ENCODE peak calls at places on chromosome 4, in four cellular contexts. One of them, this sample, is unnamed.

GRCh38 chr4:102754044-102754443 is 6.7 kb downstream of the MANBA start:
- DNase-seq in ACHN: no peak
- DNase-seq in osteocyte: no peak
- DNase-seq in HEK293T: no peak
- DNase-seq in this sample: no peak

GRCh38 chr4:183256756-183257385 is 63.2 kb downstream of the CLDN22 start:
- DNase-seq in ACHN: peak; percentile 42
- DNase-seq in osteocyte: no peak
- DNase-seq in HEK293T: peak; percentile 57
- DNase-seq in this sample: no peak

GRCh38 chr4:165328708-165329107 is 1.2 kb downstream of the MSMO1 start:
- DNase-seq in ACHN: no peak
- DNase-seq in osteocyte: no peak
- DNase-seq in HEK293T: no peak
- DNase-seq in this sample: peak; percentile 5

GRCh38 chr4:164169591-164169990 is 584.3 kb upstream of the SMIM31 start:
- DNase-seq in ACHN: peak; percentile 67
- DNase-seq in osteocyte: no peak
- DNase-seq in HEK293T: no peak
- DNase-seq in this sample: peak; percentile 17

GRCh38 chr4:40630335-40631021 is 814 bp upstream of the RBM47 start:
- DNase-seq in ACHN: no peak
- DNase-seq in HEK293T: peak; percentile 15
- DNase-seq in osteocyte: no peak
- DNase-seq in this sample: peak; percentile 75

GRCh38 chr4:99341426-99341825 is 11.1 kb downstream of the ADH1C start:
- DNase-seq in osteocyte: no peak
- DNase-seq in ACHN: no peak
- DNase-seq in HEK293T: no peak
- DNase-seq in this sample: no peak

GRCh38 chr4:81106150-81106549 is 75.6 kb downstream of the BMP3 start:
- DNase-seq in HEK293T: no peak
- DNase-seq in ACHN: no peak
- DNase-seq in osteocyte: no peak
- DNase-seq in this sample: no peak

GRCh38 chr4:153528705-153529493 is 62.7 kb downstream of the TMEM131L start:
- DNase-seq in HEK293T: no peak
- DNase-seq in ACHN: no peak
- DNase-seq in osteocyte: no peak
- DNase-seq in this sample: no peak

GRCh38 chr4:101102114-101102752 is 245.1 kb downstream of the PPP3CA start:
- DNase-seq in ACHN: no peak
- DNase-seq in osteocyte: peak; percentile 88
- DNase-seq in HEK293T: no peak
- DNase-seq in this sample: peak; percentile 7

GRCh38 chr4:170093978-170094377 is 4.2 kb upstream of the AADAT start:
- DNase-seq in ACHN: no peak
- DNase-seq in osteocyte: no peak
- DNase-seq in HEK293T: no peak
- DNase-seq in this sample: no peak